ENCODE peak calls at places on chromosome 13, in five cellular contexts. W is left cardiac atrium, U is epithelial cell of esophagus, E is posterior cingulate gyrus, B is ACHN. S is an unnamed sample.

GRCh38 chr13:102729560-102730275 is 34.9 kb upstream of the METTL21C start:
- DNase-seq in W (no peak), U (peak), E (no peak), B (peak), S (no peak)

GRCh38 chr13:93002071-93002470 is 224.5 kb upstream of the GPC6 start:
- DNase-seq in W (no peak), U (no peak), E (no peak), B (no peak), S (no peak)

GRCh38 chr13:100604909-100605308 is 16.3 kb upstream of the GGACT start:
- DNase-seq in W (no peak), U (no peak), E (no peak), B (no peak), S (no peak)

GRCh38 chr13:30355405-30355741 is 48.0 kb upstream of the KATNAL1 start:
- DNase-seq in W (no peak), U (peak), E (no peak), B (no peak), S (peak)

GRCh38 chr13:109281017-109281416 is 505.4 kb downstream of the IRS2 start:
- DNase-seq in W (no peak), U (no peak), E (no peak), B (no peak), S (no peak)

GRCh38 chr13:36981156-36981743 is 17.9 kb downstream of the ALG5 start:
- DNase-seq in W (no peak), U (peak), E (no peak), B (peak), S (no peak)

GRCh38 chr13:110301606-110302131 is 5.3 kb downstream of the COL4A1 start:
- DNase-seq in W (no peak), U (peak), E (no peak), B (no peak), S (no peak)

GRCh38 chr13:113776231-113777125 is 17.5 kb downstream of the TMEM255B start:
- DNase-seq in W (no peak), U (no peak), E (no peak), B (no peak), S (no peak)

GRCh38 chr13:68257111-68257842 is 1027.1 kb upstream of the PCDH9 start:
- DNase-seq in W (no peak), U (no peak), E (no peak), B (no peak), S (no peak)

GRCh38 chr13:74046461-74046860 is 87.7 kb downstream of the KLF12 start:
- DNase-seq in W (no peak), U (no peak), E (no peak), B (no peak), S (no peak)

GRCh38 chr13:48112896-48113525 is 18.1 kb upstream of the MED4 start:
- DNase-seq in W (no peak), U (no peak), E (no peak), B (no peak), S (no peak)

S was measured in activated B cell treated with CpG ODN at 0.5 μM for 24 hours.